ENCODE peak calls at places on chromosomes 13 and 19, in four cellular contexts. A is K562, S is GM12878, F is HepG2. R is an unnamed sample.

GRCh38 chr13:27549406-27549981 is 70.8 kb downstream of the LNX2 start:
- DNase-seq in F (no peak), A (no peak), S (no peak), R (no peak)

GRCh38 chr19:31348416-31349159 is 648 bp downstream of the TSHZ3 start:
- DNase-seq in F (no peak), S (no peak), A (no peak), R (no peak)

GRCh38 chr13:77040076-77040475 is 13.1 kb upstream of the FBXL3 start:
- DNase-seq in F (no peak), S (no peak), A (no peak), R (no peak)

GRCh38 chr19:36210497-36210896 is 4.0 kb downstream of the ZNF565 start:
- DNase-seq in F (no peak), A (no peak), S (no peak), R (no peak)

GRCh38 chr13:20326276-20326675 is 94.2 kb upstream of the GJB6 start:
- DNase-seq in A (no peak), S (no peak), F (no peak), R (no peak)

GRCh38 chr19:6059996-6060599 is 50.2 kb downstream of the RFX2 start:
- DNase-seq in A (no peak), S (no peak), F (no peak), R (no peak)

GRCh38 chr19:56113071-56113632 is 7.9 kb downstream of the ZNF787 start:
- DNase-seq in F (no peak), S (no peak), A (no peak), R (no peak)

GRCh38 chr13:34466301-34466700 is 475.8 kb upstream of the NBEA start:
- DNase-seq in F (no peak), A (no peak), S (no peak), R (no peak)

GRCh38 chr13:26616126-26616525 is 58.6 kb downstream of the WASF3 start:
- DNase-seq in F (no peak), S (no peak), A (no peak), R (no peak)

GRCh38 chr13:39571502-39572092 is 31.4 kb downstream of the LHFPL6 start:
- DNase-seq in F (no peak), A (no peak), S (no peak), R (no peak)

GRCh38 chr13:19586904-19587634 is 25.7 kb upstream of the TPTE2 start:
- DNase-seq in F (peak), S (peak), A (peak), R (no peak)

GRCh38 chr13:48571121-48571901 is 38.4 kb upstream of the RCBTB2 start:
- DNase-seq in S (no peak), F (no peak), A (no peak), R (no peak)

DNA sequence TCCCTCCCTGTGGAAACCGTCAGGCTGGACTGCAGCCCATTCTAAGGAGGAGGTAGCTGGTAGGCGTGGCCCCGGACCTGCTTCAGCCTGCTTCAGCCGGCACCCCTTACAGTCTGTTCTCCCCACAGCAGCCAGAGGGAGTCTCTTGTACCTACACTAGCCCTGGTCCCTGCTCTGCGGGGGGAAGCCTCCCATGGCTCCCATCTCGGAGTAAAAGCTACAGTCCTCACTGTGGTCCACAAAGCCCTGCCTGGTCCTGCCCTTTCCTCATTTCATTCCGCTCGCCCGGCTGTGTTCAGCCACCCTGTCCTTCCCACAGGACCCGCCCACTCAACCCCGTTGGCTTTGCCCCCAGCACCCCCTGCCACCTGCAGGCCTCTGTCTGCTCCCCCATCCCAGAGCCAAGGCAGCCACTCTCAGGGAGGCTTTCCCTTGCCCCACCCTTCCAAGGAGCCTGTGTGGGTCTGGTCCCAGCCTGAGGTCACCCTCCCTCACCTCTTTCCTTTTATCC is 1.3 kb downstream of the PGLYRP1 start:
- DNase-seq in F (no peak), S (no peak), A (peak), R (peak)
- TF ChIP-seq SP1 in F (no peak), S (no peak), A (no peak), R (no peak)

GRCh38 chr19:4910594-4911273 is 1.4 kb downstream of the UHRF1 start:
- DNase-seq in S (no peak), F (no peak), A (no peak), R (no peak)
- TF ChIP-seq TCF7 in S (no peak), F (no peak), A (no peak), R (no peak)

GRCh38 chr19:20558011-20558410 is 7.6 kb downstream of the ZNF737 start:
- DNase-seq in F (no peak), S (no peak), A (no peak), R (peak)
- TF ChIP-seq ATF2 in F (no peak), S (no peak), A (no peak), R (no peak)

GRCh38 chr13:74015137-74015536 is 119.1 kb downstream of the KLF12 start:
- DNase-seq in S (no peak), A (peak), F (no peak), R (no peak)
- TF ChIP-seq SP1 in S (no peak), A (no peak), F (no peak), R (no peak)

GRCh38 chr13:74101436-74101835 is 32.8 kb downstream of the KLF12 start:
- DNase-seq in S (no peak), A (no peak), F (no peak), R (no peak)

GRCh38 chr13:74104661-74105275 is 29.4 kb downstream of the KLF12 start:
- DNase-seq in F (no peak), A (no peak), S (no peak), R (no peak)

GRCh38 chr13:74103970-74104555 is 30.1 kb downstream of the KLF12 start:
- DNase-seq in S (no peak), A (no peak), F (no peak), R (no peak)

GRCh38 chr13:74102691-74103090 is 31.5 kb downstream of the KLF12 start:
- DNase-seq in F (no peak), A (no peak), S (no peak), R (no peak)

DNA sequence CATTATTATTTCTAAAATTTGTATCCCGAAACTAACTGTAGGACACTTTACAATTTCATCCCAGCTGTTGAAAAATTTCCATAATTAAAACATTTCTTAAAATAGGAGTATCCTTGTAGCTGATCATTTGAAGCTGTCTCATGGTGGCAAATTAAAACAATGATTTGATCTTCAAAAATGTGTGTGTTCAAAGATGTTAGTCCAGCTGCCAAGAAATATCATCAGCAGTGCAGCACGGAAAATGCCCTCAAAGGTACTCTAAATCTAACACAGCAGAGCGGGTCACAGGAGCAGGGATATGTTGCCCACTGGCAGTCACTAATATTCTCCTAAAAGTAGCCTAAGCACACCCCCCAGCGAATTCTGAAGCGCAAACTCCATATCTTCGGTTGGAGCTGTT is 31.0 kb downstream of the KLF12 start:
- DNase-seq in A (no peak), S (no peak), F (no peak), R (no peak)
- TF ChIP-seq TCF7 in A (no peak), S (no peak), F (no peak), R (no peak)

GRCh38 chr13:97120976-97121375 is 101.2 kb upstream of the MBNL2 start:
- DNase-seq in F (no peak), A (no peak), S (no peak), R (no peak)

GRCh38 chr13:97124237-97124636 is 97.9 kb upstream of the MBNL2 start:
- DNase-seq in S (no peak), F (no peak), A (no peak), R (no peak)

GRCh38 chr13:97121894-97122293 is 100.2 kb upstream of the MBNL2 start:
- DNase-seq in S (no peak), F (no peak), A (no peak), R (no peak)

GRCh38 chr13:97119899-97120745 is 102.0 kb upstream of the MBNL2 start:
- DNase-seq in A (no peak), S (no peak), F (no peak), R (no peak)

DNA sequence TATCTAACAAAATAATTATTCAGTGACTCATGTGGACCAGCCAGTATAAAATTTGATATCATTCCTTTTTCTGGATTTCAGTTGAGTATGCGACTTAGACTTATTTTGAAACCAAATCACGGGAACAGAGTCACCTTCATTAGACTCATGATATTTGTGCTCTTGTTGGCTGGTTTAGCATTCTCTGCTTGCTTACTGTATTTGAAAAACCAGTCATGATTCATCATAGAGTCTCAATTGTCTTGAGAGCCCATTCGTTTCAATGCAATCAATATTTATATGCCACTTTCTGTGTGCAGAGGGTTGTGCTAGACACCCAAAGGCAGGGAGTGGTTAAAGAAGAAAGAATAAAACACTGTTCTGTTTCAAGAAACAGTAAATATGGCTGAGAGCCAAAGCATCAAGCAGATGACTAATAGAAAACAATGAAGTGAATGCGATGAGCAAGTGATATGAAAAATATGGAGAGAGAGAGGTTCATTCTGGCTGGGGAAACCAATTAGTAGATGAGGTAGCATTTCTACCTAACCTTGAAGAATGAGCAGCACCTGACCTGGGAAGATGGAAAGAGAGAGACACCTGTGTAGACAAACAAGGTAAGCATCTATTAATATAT is 99.6 kb upstream of the MBNL2 start:
- DNase-seq in A (no peak), S (no peak), F (no peak), R (no peak)
- TF ChIP-seq ATF2 in A (no peak), S (no peak), F (no peak), R (no peak)

GRCh38 chr19:13541554-13541953 is 35.3 kb upstream of the CACNA1A start:
- DNase-seq in F (no peak), S (no peak), A (no peak), R (no peak)
- TF ChIP-seq SP1 in F (no peak), S (no peak), A (no peak), R (no peak)